ENCODE peak calls at places on chromosomes 2 and 18, in nine cellular contexts. X is adrenal gland, J is fibroblast of lung, O is dorsolateral prefrontal cortex, P is RWPE1, T is heart right ventricle, L is thoracic aorta, D is breast epithelium, W is uterus. N is an unnamed sample.

GRCh38 chr2:146124741-146125140 is 1604.8 kb upstream of the ZEB2 start:
- DNase-seq in X (no peak), J (peak), O (no peak), P (no peak), T (no peak), L (no peak), D (no peak), W (no peak), N (peak)

GRCh38 chr2:102226171-102226570 is 39.3 kb downstream of the IL1RL2 start:
- DNase-seq in X (no peak), J (no peak), O (no peak), P (no peak), T (no peak), L (no peak), D (no peak), W (no peak), N (no peak)

GRCh38 chr18:79186649-79187048 is 117.5 kb downstream of the ATP9B start:
- DNase-seq in X (no peak), J (no peak), O (no peak), P (no peak), T (no peak), L (no peak), D (no peak), W (no peak), N (no peak)

GRCh38 chr2:171810409-171810993 is 83.5 kb downstream of the SLC25A12 start:
- DNase-seq in X (no peak), J (peak), O (no peak), P (no peak), T (no peak), L (no peak), D (no peak), W (no peak), N (no peak)

GRCh38 chr2:52676056-52676455 is 1091.5 kb upstream of the CHAC2 start:
- DNase-seq in X (no peak), J (no peak), O (no peak), P (no peak), T (no peak), L (no peak), D (no peak), W (no peak), N (no peak)

GRCh38 chr2:54456526-54457325 is 599 bp downstream of the SPTBN1 start:
- DNase-seq in X (peak), J (peak), O (peak), P (peak), T (peak), L (no peak), D (no peak), W (peak), N (peak)

GRCh38 chr2:176063958-176064357 is 19.8 kb downstream of the EVX2 start:
- DNase-seq in X (no peak), J (no peak), O (no peak), P (no peak), T (no peak), L (no peak), D (no peak), W (no peak), N (no peak)

GRCh38 chr18:32424696-32425095 is 46.0 kb downstream of the GAREM1 start:
- DNase-seq in X (no peak), J (peak), O (no peak), P (no peak), T (no peak), L (no peak), D (no peak), W (peak), N (no peak)

GRCh38 chr2:15560404-15560987 is 638 bp downstream of the NBAS start:
- DNase-seq in X (peak), J (peak), O (no peak), P (peak), T (no peak), L (no peak), D (no peak), W (no peak), N (peak)

GRCh38 chr18:76553715-76554603 is 58.9 kb upstream of the ZNF516 start:
- DNase-seq in X (no peak), J (peak), O (no peak), P (peak), T (no peak), L (no peak), D (no peak), W (no peak), N (peak)

GRCh38 chr2:239898292-239898925 is 126.7 kb downstream of the NDUFA10 start:
- DNase-seq in X (no peak), J (no peak), O (no peak), P (no peak), T (no peak), L (no peak), D (no peak), W (no peak), N (no peak)

GRCh38 chr2:12930382-12930781 is 213.6 kb downstream of the TRIB2 start:
- DNase-seq in X (no peak), J (no peak), O (no peak), P (no peak), T (no peak), L (no peak), D (no peak), W (no peak), N (peak)

GRCh38 chr2:12928706-12929291 is 212.1 kb downstream of the TRIB2 start:
- DNase-seq in X (no peak), J (peak), O (no peak), P (peak), T (no peak), L (no peak), D (no peak), W (no peak), N (peak)

GRCh38 chr2:12931211-12931844 is 214.6 kb downstream of the TRIB2 start:
- DNase-seq in X (peak), J (peak), O (no peak), P (peak), T (no peak), L (no peak), D (no peak), W (peak), N (peak)

GRCh38 chr2:12929806-12930205 is 213.1 kb downstream of the TRIB2 start:
- DNase-seq in X (no peak), J (no peak), O (no peak), P (no peak), T (no peak), L (no peak), D (no peak), W (no peak), N (peak)

DNA sequence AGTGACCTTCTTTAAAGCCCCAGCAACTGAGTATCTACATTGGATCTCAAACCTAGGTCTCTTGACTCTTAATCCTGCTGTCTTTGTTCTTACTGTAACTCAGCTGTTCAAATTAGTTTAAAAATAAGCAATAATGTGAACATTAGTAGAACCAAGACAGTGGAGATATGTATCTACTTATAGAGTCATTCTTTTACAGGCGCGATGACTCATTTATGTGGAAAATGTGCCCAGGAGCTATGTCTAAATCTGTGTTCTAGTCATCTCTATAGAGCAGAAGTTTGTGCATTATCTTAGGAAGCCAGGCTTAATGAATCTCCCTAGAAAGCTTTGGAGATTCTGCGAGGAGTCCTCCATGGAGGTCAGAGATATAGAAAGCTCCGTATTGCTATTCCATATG is 211.5 kb downstream of the TRIB2 start:
- DNase-seq in X (no peak), J (peak), O (no peak), P (peak), T (no peak), L (no peak), D (no peak), W (no peak), N (peak)
- H3K27ac ChIP-seq in X (no peak), J (no peak), O (peak), P (no peak), T (no peak), L (no peak), D (no peak), W (no peak), N (peak)

DNA sequence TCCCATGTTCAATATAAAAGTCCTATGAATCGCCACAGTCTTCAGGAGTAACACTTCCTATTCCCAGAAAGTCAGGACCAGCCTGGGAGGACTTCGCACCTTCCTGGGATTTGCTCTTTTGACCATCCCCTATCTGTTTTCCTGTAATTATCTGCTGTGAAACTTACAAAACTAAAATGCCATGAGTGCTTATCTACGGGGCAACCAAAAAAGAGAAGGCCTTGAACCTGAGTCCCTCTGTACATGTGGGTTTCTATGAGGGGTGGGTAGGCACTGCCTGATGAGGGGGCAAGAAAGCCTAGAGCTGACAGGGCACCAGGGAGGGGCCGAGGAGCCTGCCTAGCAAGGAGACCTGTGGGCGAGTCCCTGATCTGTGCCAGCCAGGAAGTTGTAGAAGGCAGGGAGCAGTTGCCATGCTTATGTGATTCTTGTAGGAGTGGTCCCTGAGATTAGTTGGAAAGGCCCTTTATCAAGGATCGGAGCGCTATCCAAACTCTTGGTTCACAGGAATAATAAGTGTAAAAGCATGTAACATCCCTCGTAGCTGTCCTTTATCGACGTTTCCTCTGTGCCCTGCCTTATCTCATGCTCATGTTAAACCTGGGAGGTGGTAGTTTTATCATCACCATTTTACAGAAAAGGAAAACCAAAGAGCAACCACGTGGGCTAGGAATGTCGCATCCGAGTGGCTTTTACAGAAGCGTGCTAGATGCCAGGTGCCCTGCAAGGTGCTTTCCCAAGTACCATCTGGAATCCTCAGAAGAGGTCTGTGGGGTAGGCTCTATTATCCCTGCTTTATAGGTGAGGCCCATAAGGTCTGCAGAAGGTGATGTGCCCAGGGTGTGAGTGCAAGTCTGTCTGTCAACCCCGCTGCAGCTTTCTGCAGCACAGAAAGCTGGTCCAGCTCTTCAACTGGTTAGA is 111.8 kb downstream of the B3GNT2 start:
- DNase-seq in X (no peak), J (no peak), O (no peak), P (no peak), T (no peak), L (no peak), D (no peak), W (no peak), N (peak)
- H3K27ac ChIP-seq in X (no peak), J (no peak), O (no peak), P (no peak), T (no peak), L (no peak), D (peak), W (peak), N (peak)

DNA sequence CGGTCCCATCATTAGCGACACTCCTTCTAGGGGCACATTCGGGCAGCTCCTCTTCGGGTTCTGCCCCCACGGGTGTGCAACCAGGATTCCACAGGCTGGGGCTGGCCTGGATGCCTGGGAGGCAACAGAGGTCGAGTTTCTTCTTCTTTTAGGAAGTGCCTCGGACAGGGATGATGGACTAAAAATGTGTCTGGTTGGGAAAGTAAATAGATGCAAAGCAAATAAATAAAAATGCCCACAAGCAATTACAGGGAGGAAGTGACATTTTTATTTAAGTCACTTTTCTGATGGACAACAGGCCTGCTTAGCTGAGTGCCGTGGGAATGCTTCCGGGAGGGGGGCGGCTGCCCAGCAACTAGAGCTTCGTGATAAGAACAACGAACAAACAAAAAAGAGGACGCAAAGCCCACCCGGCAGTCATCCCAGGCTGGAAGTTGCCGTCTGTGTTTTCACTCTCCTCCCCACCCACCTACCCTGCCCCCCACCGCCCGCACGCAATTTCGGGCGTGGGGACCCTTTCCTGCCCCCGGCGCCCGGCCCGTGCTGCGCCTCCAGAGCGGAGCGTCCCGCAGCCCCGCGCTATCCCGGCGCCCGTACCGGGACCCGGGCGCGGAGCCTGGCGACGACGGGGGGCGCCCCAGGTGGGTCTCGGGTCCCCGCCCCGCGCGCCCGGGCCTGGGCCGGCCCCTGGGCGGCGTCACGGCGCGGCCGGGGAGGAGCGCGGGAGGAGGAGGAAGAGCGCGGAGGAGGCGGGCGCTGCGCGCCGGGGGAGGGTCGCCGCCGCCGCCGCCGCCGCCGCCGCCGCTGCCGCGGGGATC is 412 bp upstream of the NCK2 start:
- DNase-seq in X (peak), J (peak), O (no peak), P (peak), T (peak), L (no peak), D (no peak), W (peak), N (peak)
- H3K27ac ChIP-seq in X (peak), J (no peak), O (peak), P (peak), T (peak), L (peak), D (peak), W (peak), N (peak)

DNA sequence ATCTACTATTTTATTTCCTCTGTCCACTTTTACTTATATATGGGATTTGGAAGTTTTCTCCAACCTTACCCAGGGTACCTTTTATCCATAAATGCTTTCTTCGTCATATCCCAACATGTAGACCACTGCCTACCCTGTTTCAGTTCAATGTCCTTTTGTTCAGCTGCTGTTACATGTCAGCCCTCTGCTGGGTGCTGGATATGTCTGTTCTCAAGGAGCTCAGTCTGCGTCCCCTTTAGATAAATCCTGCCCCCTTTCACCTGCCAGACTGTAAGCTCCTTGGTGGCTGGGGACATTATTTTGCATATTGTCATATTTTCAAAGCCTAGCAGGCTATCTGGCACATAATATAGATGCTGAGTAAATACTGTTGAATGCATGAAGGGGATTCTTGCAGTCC is 53.2 kb downstream of the NEMP2 start:
- DNase-seq in X (no peak), J (no peak), O (no peak), P (no peak), T (no peak), L (no peak), D (no peak), W (no peak), N (no peak)
- H3K27ac ChIP-seq in X (no peak), J (no peak), O (peak), P (no peak), T (no peak), L (no peak), D (peak), W (no peak), N (no peak)

DNA sequence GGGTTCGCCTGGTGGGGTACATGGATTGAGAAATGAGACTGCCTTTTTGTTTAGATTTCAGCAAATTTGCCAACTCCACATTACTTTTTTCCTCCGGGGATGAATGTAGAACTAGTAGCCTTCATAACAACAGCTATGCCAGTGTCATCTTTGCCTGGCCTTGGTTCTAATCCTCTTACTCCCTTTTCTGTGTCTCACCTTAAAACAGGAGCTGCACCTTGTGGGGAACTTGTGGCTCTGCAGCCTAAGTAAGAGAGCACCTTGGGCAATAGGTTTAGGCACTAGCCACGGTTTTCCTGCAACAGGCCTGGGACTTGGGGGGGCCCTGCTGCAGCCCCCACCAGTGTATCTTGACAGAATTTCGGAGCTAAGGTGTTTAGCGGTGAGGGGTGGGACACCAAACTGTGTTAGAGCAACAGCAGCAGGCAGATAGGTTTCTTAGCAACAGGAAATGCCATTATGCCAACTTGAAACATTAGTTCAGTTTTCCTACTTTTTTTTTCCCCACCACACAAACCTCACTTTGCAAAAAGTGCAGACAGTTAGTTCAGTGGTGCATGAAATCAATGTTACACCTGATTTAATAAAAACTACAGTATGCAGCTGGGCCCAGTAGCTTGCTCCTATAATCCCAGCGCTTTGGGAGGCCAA is 173.7 kb downstream of the PRKCE start:
- DNase-seq in X (no peak), J (no peak), O (no peak), P (no peak), T (no peak), L (no peak), D (no peak), W (no peak), N (no peak)
- H3K27ac ChIP-seq in X (no peak), J (no peak), O (no peak), P (peak), T (no peak), L (no peak), D (peak), W (no peak), N (no peak)

GRCh38 chr2:74533464-74533863 is 3.7 kb downstream of the HTRA2 start:
- DNase-seq in X (no peak), J (no peak), O (no peak), P (no peak), T (no peak), L (no peak), D (no peak), W (no peak), N (no peak)
- H3K27ac ChIP-seq in X (no peak), J (no peak), O (no peak), P (no peak), T (no peak), L (no peak), D (no peak), W (no peak), N (no peak)

GRCh38 chr18:61569176-61569892 is 236.1 kb downstream of the CDH20 start:
- DNase-seq in X (peak), J (peak), O (no peak), P (peak), T (peak), L (no peak), D (no peak), W (no peak), N (peak)
- H3K27ac ChIP-seq in X (no peak), J (peak), O (no peak), P (peak), T (peak), L (no peak), D (no peak), W (no peak), N (no peak)

DNA sequence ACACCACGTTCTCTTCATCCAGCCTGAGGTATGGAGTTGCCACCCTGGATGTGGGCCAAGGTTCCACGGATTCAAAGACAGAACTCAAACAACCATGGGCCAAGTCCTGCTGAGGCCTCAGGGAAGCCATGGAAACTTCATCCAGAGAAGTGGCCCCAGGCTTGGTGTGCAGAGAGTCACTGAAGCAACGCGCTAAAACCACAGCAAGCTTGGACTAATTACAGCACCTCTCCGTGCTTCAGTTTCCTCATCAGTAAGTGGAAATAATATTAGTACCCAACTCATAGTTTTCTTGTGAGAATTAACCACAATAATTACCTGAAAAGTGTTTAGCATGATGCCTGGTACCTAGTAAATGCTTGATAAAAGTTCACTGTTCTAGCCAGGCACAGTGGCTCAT is 19.2 kb upstream of the AP1S3 start:
- DNase-seq in X (no peak), J (no peak), O (no peak), P (no peak), T (no peak), L (no peak), D (no peak), W (no peak), N (no peak)
- H3K27ac ChIP-seq in X (no peak), J (no peak), O (no peak), P (no peak), T (no peak), L (no peak), D (no peak), W (no peak), N (peak)

N was measured in PC-3.